ENCODE peak calls at places on chromosomes 4 and X, in six cellular contexts. T, F, G, W, B and S are unnamed samples.

GRCh38 chr4:64584981-64585557 is 175.8 kb upstream of the TECRL start:
- DNase-seq in T (peak), F (no peak), G (peak), W (no peak), B (peak), S (peak)

GRCh38 chr4:18938343-18939109 is 917.0 kb upstream of the LCORL start:
- DNase-seq in T (no peak), F (no peak), G (no peak), W (no peak), B (no peak), S (no peak)

GRCh38 chr4:19187104-19187503 is 1064.6 kb upstream of the SLIT2 start:
- DNase-seq in T (peak), F (no peak), G (no peak), W (no peak), B (no peak), S (no peak)

GRCh38 chr4:1488831-1489638 is 82.8 kb upstream of the NKX1-1 start:
- DNase-seq in T (no peak), F (no peak), G (no peak), W (no peak), B (no peak), S (no peak)

GRCh38 chrX:18877472-18877871 is 106.4 kb downstream of the PHKA2 start:
- DNase-seq in T (no peak), F (no peak), G (no peak), W (no peak), B (no peak), S (no peak)

GRCh38 chrX:98071331-98071730 is 1187.6 kb downstream of the RPA4 start:
- DNase-seq in T (no peak), F (no peak), G (no peak), W (no peak), B (no peak), S (no peak)

GRCh38 chr4:154088741-154089140 is 299.9 kb upstream of the SFRP2 start:
- DNase-seq in T (no peak), F (no peak), G (no peak), W (no peak), B (no peak), S (no peak)

GRCh38 chr4:55410431-55410830 is 14.7 kb downstream of the TMEM165 start:
- DNase-seq in T (no peak), F (no peak), G (no peak), W (no peak), B (no peak), S (no peak)

GRCh38 chr4:1880332-1880731 is 9.1 kb downstream of the NSD2 start:
- DNase-seq in T (no peak), F (no peak), G (no peak), W (no peak), B (no peak), S (no peak)

GRCh38 chr4:38071801-38072567 is 111.8 kb downstream of the PTTG2 start:
- DNase-seq in T (no peak), F (no peak), G (no peak), W (no peak), B (no peak), S (no peak)

GRCh38 chr4:148431401-148431800 is 10.8 kb downstream of the NR3C2 start:
- DNase-seq in T (no peak), F (no peak), G (no peak), W (no peak), B (no peak), S (no peak)

GRCh38 chr4:39494354-39494753 is 32.9 kb downstream of the UGDH start:
- DNase-seq in T (no peak), F (no peak), G (no peak), W (no peak), B (no peak), S (no peak)

GRCh38 chrX:2817036-2817435 is 11.7 kb upstream of the GYG2 start:
- DNase-seq in T (no peak), F (no peak), G (no peak), W (no peak), B (no peak), S (no peak)